ENCODE peak calls at places on chromosomes 12 and 14, in six cellular contexts. P is choroid plexus epithelial cell, W is tibial artery, X is GM12865, N is sigmoid colon, S is progenitor cell of endocrine pancreas. V is an unnamed sample.

GRCh38 chr12:114665411-114666181 is 18.4 kb downstream of the TBX3 start:
- DNase-seq in W (no peak), S (no peak), P (no peak), N (no peak), X (no peak), V (no peak)

GRCh38 chr12:34236073-34236472 is 213.8 kb downstream of the ALG10 start:
- DNase-seq in N (no peak), S (no peak), X (no peak), P (no peak), W (no peak), V (no peak)

GRCh38 chr14:60090864-60091519 is 731 bp upstream of the PCNX4 start:
- DNase-seq in N (peak), X (peak), S (no peak), P (peak), W (peak), V (peak)

GRCh38 chr12:75446857-75447256 is 33.7 kb upstream of the GLIPR1 start:
- DNase-seq in S (no peak), N (no peak), W (no peak), P (peak), X (no peak), V (peak)

GRCh38 chr14:101072070-101072469 is 168.5 kb upstream of the RTL1 start:
- DNase-seq in W (peak), N (peak), X (no peak), P (no peak), S (peak), V (no peak)

GRCh38 chr12:44317651-44318126 is 481.8 kb downstream of the TMEM117 start:
- DNase-seq in P (peak), X (peak), N (no peak), W (no peak), S (no peak), V (peak)

GRCh38 chr12:124592050-124592449 is 24.6 kb upstream of the NCOR2 start:
- DNase-seq in P (peak), X (no peak), N (no peak), S (no peak), W (no peak), V (peak)

GRCh38 chr12:46266869-46267617 is 1.8 kb downstream of the SLC38A1 start:
- DNase-seq in P (peak), S (peak), X (peak), N (peak), W (peak), V (peak)

GRCh38 chr12:31773867-31774266 is 45.0 kb upstream of the AMN1 start:
- DNase-seq in P (peak), X (peak), S (peak), N (no peak), W (no peak), V (no peak)

GRCh38 chr14:28001002-28001401 is 765.6 kb upstream of the FOXG1 start:
- DNase-seq in P (no peak), N (no peak), W (no peak), S (no peak), X (no peak), V (no peak)

DNA sequence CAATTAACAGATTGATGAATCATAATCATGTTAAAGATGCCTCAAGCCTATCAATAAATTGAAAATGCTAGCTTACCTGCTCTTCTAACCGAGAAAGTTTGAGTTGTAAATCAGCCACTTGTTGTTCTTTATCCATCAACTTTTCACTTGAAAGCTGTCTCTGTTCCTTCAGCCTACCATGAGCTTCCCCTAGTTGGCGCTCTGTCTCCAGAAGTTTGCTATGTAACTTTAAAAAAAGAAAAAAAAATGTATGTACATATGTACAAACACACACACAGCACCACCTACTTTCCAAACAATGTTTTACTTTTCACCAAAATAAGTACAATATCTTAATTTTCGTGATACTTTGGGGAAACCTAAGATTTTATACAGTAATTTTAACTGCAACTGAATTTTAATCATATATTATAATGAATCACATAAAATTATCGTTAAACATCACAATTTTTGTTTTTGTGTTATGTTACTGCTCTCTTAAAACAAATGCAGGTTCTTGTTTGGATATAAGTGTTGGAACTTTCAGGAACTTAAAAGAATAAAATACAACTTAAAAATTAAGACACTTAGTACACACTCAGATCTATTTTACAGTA is 101.2 kb downstream of the EEA1 start:
- DNase-seq in N (no peak), S (no peak), X (peak), P (peak), W (no peak), V (peak)
- TF ChIP-seq CTCF in N (no peak), S (peak), X (peak), P (peak), W (peak), V (peak)

DNA sequence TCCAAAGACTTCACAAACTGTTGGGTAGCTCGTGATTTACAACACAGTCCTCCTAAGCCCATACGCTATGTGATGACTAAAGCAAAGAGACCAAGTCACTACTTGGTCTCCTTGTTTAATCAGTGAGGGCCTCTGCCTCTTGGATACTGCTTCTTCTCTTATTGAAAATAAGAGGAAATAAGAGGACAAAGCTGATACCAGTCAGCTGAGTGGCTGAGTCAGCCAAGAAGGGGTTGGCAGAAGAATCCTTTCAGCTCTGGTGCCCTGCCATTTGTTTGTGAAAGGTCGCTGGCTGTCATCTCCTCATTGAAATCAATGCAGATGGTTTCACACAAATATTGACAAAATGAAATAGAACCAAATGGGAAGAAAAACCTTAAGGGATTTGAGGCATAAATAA is 67.5 kb upstream of the SLC35F4 start:
- DNase-seq in S (no peak), W (no peak), P (no peak), N (no peak), X (no peak), V (no peak)
- TF ChIP-seq CTCF in S (no peak), W (no peak), P (no peak), N (no peak), X (no peak), V (no peak)

GRCh38 chr12:112905451-112906089 is 1.2 kb upstream of the OAS1 start:
- DNase-seq in W (no peak), X (no peak), N (no peak), P (no peak), S (no peak), V (peak)

GRCh38 chr12:112898380-112898779 is 8.4 kb upstream of the OAS1 start:
- DNase-seq in N (no peak), P (no peak), W (no peak), S (no peak), X (no peak), V (no peak)

GRCh38 chr12:112900298-112901145 is 6.2 kb upstream of the OAS1 start:
- DNase-seq in S (no peak), P (peak), X (peak), N (no peak), W (peak), V (peak)

GRCh38 chr12:112904571-112904970 is 2.2 kb upstream of the OAS1 start:
- DNase-seq in P (peak), N (no peak), S (no peak), W (no peak), X (no peak), V (peak)

GRCh38 chr12:112901271-112901670 is 5.5 kb upstream of the OAS1 start:
- DNase-seq in N (no peak), W (no peak), P (no peak), X (no peak), S (no peak), V (no peak)
- TF ChIP-seq CTCF in N (no peak), W (no peak), P (no peak), X (no peak), S (no peak), V (no peak)

DNA sequence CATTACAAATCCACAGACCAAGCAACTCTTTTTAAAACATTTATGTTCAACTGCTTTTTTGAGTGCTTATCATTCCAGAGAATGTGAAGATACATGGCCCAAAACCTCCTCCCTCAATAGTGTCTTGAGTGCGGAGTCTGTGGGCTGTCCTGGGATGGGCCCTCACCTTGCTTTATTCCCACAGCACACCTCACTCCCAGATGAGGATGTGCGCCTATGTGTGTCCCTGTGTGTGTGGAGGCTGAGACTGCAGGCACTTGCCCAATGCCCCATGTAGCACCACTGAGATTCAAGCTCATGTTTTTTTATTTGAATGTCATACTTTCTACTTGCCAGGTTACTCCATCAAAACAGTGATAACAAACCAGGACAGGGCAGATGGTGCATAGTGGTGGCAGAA is 291.7 kb downstream of the CACNA1C start:
- DNase-seq in W (no peak), S (no peak), X (no peak), P (no peak), N (no peak), V (no peak)
- TF ChIP-seq CTCF in W (no peak), S (no peak), X (no peak), P (no peak), N (no peak), V (no peak)